ENCODE peak calls at places on chromosomes 5 and 9, in four cellular contexts. N, W, V and Z are unnamed samples.

GRCh38 chr9:25602366-25603044 is 75.7 kb downstream of the TUSC1 start:
- DNase-seq in N (no peak), W (no peak), V (no peak), Z (peak; percentile 37)

GRCh38 chr9:127524373-127524772 is 73.1 kb downstream of the LRSAM1 start:
- DNase-seq in N (no peak), W (no peak), V (no peak), Z (peak; percentile 49)

GRCh38 chr9:106799146-106799545 is 63.8 kb upstream of the ZNF462 start:
- DNase-seq in N (peak; percentile 2), W (no peak), V (no peak), Z (peak; percentile 34)

GRCh38 chr9:86842573-86842972 is 104.7 kb downstream of the GAS1 start:
- DNase-seq in N (no peak), W (no peak), V (no peak), Z (no peak)

GRCh38 chr9:2936221-2936620 is 92.3 kb upstream of the PUM3 start:
- DNase-seq in N (no peak), W (no peak), V (no peak), Z (no peak)

GRCh38 chr9:83622814-83623633 is at the start of gene IDNK:
- DNase-seq in N (peak; percentile 67), W (peak; percentile 81), V (no peak), Z (peak; percentile 85)

GRCh38 chr5:53378590-53379247 is 101.7 kb upstream of the FST start:
- DNase-seq in N (no peak), W (no peak), V (no peak), Z (no peak)

GRCh38 chr9:105930007-105930627 is 235.8 kb downstream of the TMEM38B start:
- DNase-seq in N (no peak), W (no peak), V (no peak), Z (no peak)

GRCh38 chr5:79236364-79236969 is 536 bp downstream of the JMY start:
- DNase-seq in N (no peak), W (peak; percentile 56), V (no peak), Z (peak; percentile 70)

GRCh38 chr9:36100532-36100931 is 36.0 kb upstream of the GLIPR2 start:
- DNase-seq in N (no peak), W (no peak), V (no peak), Z (peak; percentile 87)

GRCh38 chr5:118863345-118863744 is 125.0 kb downstream of the DTWD2 start:
- DNase-seq in N (no peak), W (no peak), V (no peak), Z (no peak)

GRCh38 chr5:1155191-1156032 is 43.5 kb upstream of the SLC12A7 start:
- DNase-seq in N (no peak), W (peak; percentile 62), V (no peak), Z (peak; percentile 52)

GRCh38 chr9:137516144-137516917 is 33.9 kb downstream of the PNPLA7 start:
- DNase-seq in N (no peak), W (peak; percentile 31), V (no peak), Z (peak; percentile 46)

GRCh38 chr5:121525731-121526130 is 326.0 kb upstream of the FTMT start:
- DNase-seq in N (no peak), W (no peak), V (no peak), Z (no peak)

GRCh38 chr9:112361602-112362001 is 18.3 kb upstream of the HSDL2 start:
- DNase-seq in N (peak; percentile 37), W (peak; percentile 18), V (no peak), Z (peak; percentile 76)

DNA sequence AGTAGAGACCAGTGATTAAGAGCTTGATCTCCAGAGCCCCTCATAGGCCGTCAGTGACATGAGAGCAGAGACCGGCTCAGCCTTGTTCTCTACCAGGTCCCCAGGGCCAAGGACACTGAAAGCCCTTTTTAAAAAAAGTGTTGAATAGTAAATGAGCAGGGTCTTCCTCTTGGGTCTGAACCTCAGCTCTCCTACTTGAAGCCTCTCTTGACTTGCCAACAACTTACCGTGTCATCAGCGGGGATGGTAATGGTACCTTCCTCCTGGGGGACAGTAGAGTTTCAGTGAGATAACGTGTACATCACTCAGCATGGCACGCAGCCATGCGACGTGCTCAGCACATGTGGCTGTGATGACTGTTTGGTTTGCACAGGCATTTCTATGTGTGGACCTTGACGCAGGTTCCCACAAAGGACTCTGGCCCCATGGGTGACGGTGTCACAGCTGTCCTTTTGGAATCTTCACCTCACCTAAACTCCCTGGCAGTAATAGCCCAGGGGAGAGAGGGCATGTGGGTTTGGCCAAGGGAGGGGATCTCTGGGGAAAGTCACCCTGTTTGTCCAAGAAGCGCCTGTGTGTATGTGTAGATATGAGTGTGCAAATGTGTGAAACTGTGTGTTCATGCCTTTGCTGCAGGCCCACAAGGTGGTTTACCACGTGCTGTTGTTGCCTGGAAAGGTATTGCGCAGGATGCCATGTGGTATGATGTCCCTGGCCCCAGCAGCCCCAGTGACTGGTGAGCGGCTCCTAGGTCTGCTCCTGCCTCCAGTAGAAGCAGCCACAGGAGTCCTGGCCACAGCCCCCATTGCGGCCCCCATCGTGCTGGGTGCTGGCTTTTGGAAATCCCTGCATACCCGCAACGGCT is 18.7 kb downstream of the ERGIC1 start:
- DNase-seq in N (peak; percentile 88), W (no peak), V (no peak), Z (no peak)
- TF ChIP-seq JUNB in N (no peak), W (no peak), V (no peak), Z (no peak)

DNA sequence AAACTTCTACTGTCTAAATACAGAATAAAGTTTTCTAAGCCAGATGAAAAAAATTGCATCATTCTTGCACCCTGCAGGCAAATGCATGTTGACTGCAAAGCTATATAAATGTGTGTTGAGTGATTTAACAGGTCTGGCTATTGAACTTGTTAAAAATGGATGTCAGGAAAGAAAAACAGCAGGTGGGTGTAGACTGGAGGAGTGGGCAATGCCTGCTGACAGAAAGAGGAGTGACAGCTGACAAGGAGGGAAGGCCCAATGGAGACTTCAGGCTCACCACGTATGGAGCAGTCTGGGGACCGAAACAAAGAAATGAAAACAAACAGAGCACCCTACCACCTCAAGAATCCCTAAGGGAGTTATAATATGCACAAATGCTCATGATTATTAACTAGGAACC is 127.8 kb downstream of the GRIA1 start:
- DNase-seq in N (no peak), W (no peak), V (no peak), Z (no peak)
- H3K79me2 ChIP-seq in N (no peaks in the 10 kb centered on the region), W (no peaks in the 10 kb centered on the region), V (no peaks in the 10 kb centered on the region), Z (no peaks in the 10 kb centered on the region)

GRCh38 chr9:124813041-124813440 is 36.1 kb downstream of the OLFML2A start:
- DNase-seq in N (no peak), W (no peak), V (no peak), Z (no peak)

GRCh38 chr9:124813496-124814177 is 36.7 kb downstream of the OLFML2A start:
- DNase-seq in N (no peak), W (no peak), V (no peak), Z (no peak)

GRCh38 chr9:124812401-124813016 is 35.6 kb downstream of the OLFML2A start:
- DNase-seq in N (peak; percentile 56), W (peak; percentile 76), V (no peak), Z (no peak)

GRCh38 chr9:124815601-124816000 is 37.7 kb upstream of the WDR38 start:
- DNase-seq in N (no peak), W (no peak), V (no peak), Z (no peak)

GRCh38 chr9:124814178-124814535 is 37.2 kb downstream of the OLFML2A start:
- DNase-seq in N (no peak), W (no peak), V (no peak), Z (no peak)
- TF ChIP-seq JUNB in N (no peak), W (no peak), V (no peak), Z (no peak)

GRCh38 chr5:81302596-81302995 is 1.2 kb downstream of the ZCCHC9 start:
- DNase-seq in N (peak; percentile 24), W (no peak), V (no peak), Z (no peak)

GRCh38 chr5:81305783-81306182 is 4.4 kb downstream of the ZCCHC9 start:
- DNase-seq in N (no peak), W (no peak), V (no peak), Z (no peak)

GRCh38 chr5:81301221-81302015 is at the start of gene ZCCHC9:
- DNase-seq in N (peak; percentile 90), W (peak; percentile 82), V (peak; percentile 79), Z (peak; percentile 99)

GRCh38 chr5:81303563-81303962 is 2.2 kb downstream of the ZCCHC9 start:
- DNase-seq in N (peak; percentile 20), W (no peak), V (no peak), Z (no peak)
- H3K79me2 ChIP-seq in N (peaks cover 38% of the 10 kb centered on the region), W (peaks cover 50% of the 10 kb centered on the region), V (peaks cover 10% of the 10 kb centered on the region), Z (peaks cover 49% of the 10 kb centered on the region)